ENCODE peak calls at places on chromosome 19, in nine cellular contexts. One of them, this sample, is unnamed. For H3K36me3 and H3K4me1, the result is how much of the 10 kb centered on the place peaks cover.

GRCh38 chr19:56707821-56708220 is 36.3 kb upstream of the ZNF835 start:
- DNase-seq in mesendoderm: no peak
- DNase-seq in breast epithelium: no peak
- DNase-seq in transverse colon: no peak
- DNase-seq in upper lobe of left lung: no peak
- DNase-seq in mammary epithelial cell: no peak
- DNase-seq in mucosa of descending colon: no peak
- DNase-seq in astrocyte: no peak
- DNase-seq in heart right ventricle: no peak
- DNase-seq in this sample: no peak

GRCh38 chr19:8155318-8155717 is 5.9 kb upstream of the FBN3 start:
- DNase-seq in mesendoderm: no peak
- DNase-seq in breast epithelium: no peak
- DNase-seq in transverse colon: no peak
- DNase-seq in upper lobe of left lung: no peak
- DNase-seq in mammary epithelial cell: no peak
- DNase-seq in mucosa of descending colon: no peak
- DNase-seq in astrocyte: no peak
- DNase-seq in heart right ventricle: no peak
- DNase-seq in this sample: no peak

GRCh38 chr19:39001016-39001415 is 25.5 kb upstream of the FBXO17 start:
- DNase-seq in mesendoderm: no peak
- DNase-seq in breast epithelium: no peak
- DNase-seq in transverse colon: no peak
- DNase-seq in upper lobe of left lung: no peak
- DNase-seq in mammary epithelial cell: no peak
- DNase-seq in mucosa of descending colon: no peak
- DNase-seq in astrocyte: no peak
- DNase-seq in heart right ventricle: no peak
- DNase-seq in this sample: no peak

GRCh38 chr19:7494416-7495098 is 5.7 kb upstream of the PEX11G start:
- DNase-seq in mesendoderm: peak
- DNase-seq in breast epithelium: no peak
- DNase-seq in transverse colon: no peak
- DNase-seq in upper lobe of left lung: no peak
- DNase-seq in mammary epithelial cell: peak
- DNase-seq in mucosa of descending colon: no peak
- DNase-seq in astrocyte: no peak
- DNase-seq in heart right ventricle: peak
- DNase-seq in this sample: no peak

GRCh38 chr19:33301011-33301899 is 1.1 kb downstream of the CEBPA start:
- DNase-seq in mesendoderm: no peak
- DNase-seq in breast epithelium: peak
- DNase-seq in transverse colon: peak
- DNase-seq in upper lobe of left lung: peak
- DNase-seq in mammary epithelial cell: no peak
- DNase-seq in mucosa of descending colon: peak
- DNase-seq in astrocyte: no peak
- DNase-seq in heart right ventricle: no peak
- DNase-seq in this sample: no peak

GRCh38 chr19:47210689-47211316 is 20.2 kb downstream of the BBC3 start:
- DNase-seq in mesendoderm: peak
- DNase-seq in breast epithelium: peak
- DNase-seq in transverse colon: peak
- DNase-seq in upper lobe of left lung: no peak
- DNase-seq in mammary epithelial cell: peak
- DNase-seq in mucosa of descending colon: peak
- DNase-seq in astrocyte: peak
- DNase-seq in heart right ventricle: peak
- DNase-seq in this sample: peak

GRCh38 chr19:38700933-38701454 is 43.3 kb downstream of the CAPN12 start:
- DNase-seq in mesendoderm: no peak
- DNase-seq in breast epithelium: no peak
- DNase-seq in transverse colon: no peak
- DNase-seq in upper lobe of left lung: no peak
- DNase-seq in mammary epithelial cell: no peak
- DNase-seq in mucosa of descending colon: no peak
- DNase-seq in astrocyte: no peak
- DNase-seq in heart right ventricle: no peak
- DNase-seq in this sample: no peak

GRCh38 chr19:7830823-7831222 is 805 bp downstream of the EVI5L start:
- DNase-seq in mesendoderm: no peak
- DNase-seq in breast epithelium: no peak
- DNase-seq in transverse colon: no peak
- DNase-seq in upper lobe of left lung: no peak
- DNase-seq in mammary epithelial cell: no peak
- DNase-seq in mucosa of descending colon: peak
- DNase-seq in astrocyte: no peak
- DNase-seq in heart right ventricle: no peak
- DNase-seq in this sample: no peak

GRCh38 chr19:36999313-36999712 is 78.9 kb upstream of the ZNF420 start:
- DNase-seq in mesendoderm: no peak
- DNase-seq in breast epithelium: no peak
- DNase-seq in transverse colon: no peak
- DNase-seq in upper lobe of left lung: no peak
- DNase-seq in mammary epithelial cell: no peak
- DNase-seq in mucosa of descending colon: no peak
- DNase-seq in astrocyte: no peak
- DNase-seq in heart right ventricle: no peak
- DNase-seq in this sample: no peak

GRCh38 chr19:42252365-42253244 is 2.3 kb downstream of the ERF start:
- DNase-seq in mesendoderm: peak
- DNase-seq in breast epithelium: no peak
- DNase-seq in transverse colon: no peak
- DNase-seq in upper lobe of left lung: no peak
- DNase-seq in mammary epithelial cell: peak
- DNase-seq in mucosa of descending colon: no peak
- DNase-seq in astrocyte: no peak
- DNase-seq in heart right ventricle: peak
- DNase-seq in this sample: peak

GRCh38 chr19:48258350-48258749 is 2.6 kb upstream of the CARD8 start:
- DNase-seq in mesendoderm: no peak
- DNase-seq in breast epithelium: no peak
- DNase-seq in transverse colon: no peak
- DNase-seq in upper lobe of left lung: no peak
- DNase-seq in mammary epithelial cell: no peak
- DNase-seq in mucosa of descending colon: no peak
- DNase-seq in astrocyte: peak
- DNase-seq in heart right ventricle: no peak
- DNase-seq in this sample: no peak

GRCh38 chr19:33564836-33565338 is 43.3 kb upstream of the PEPD start:
- DNase-seq in mesendoderm: no peak
- DNase-seq in breast epithelium: no peak
- DNase-seq in transverse colon: no peak
- DNase-seq in upper lobe of left lung: no peak
- DNase-seq in mammary epithelial cell: no peak
- DNase-seq in mucosa of descending colon: no peak
- DNase-seq in astrocyte: no peak
- DNase-seq in heart right ventricle: no peak
- DNase-seq in this sample: no peak

GRCh38 chr19:798415-799075 is 1.3 kb downstream of the PTBP1 start:
- DNase-seq in mesendoderm: no peak
- DNase-seq in breast epithelium: no peak
- DNase-seq in transverse colon: peak
- DNase-seq in upper lobe of left lung: peak
- DNase-seq in mammary epithelial cell: no peak
- DNase-seq in mucosa of descending colon: peak
- DNase-seq in astrocyte: no peak
- DNase-seq in heart right ventricle: no peak
- DNase-seq in this sample: no peak

GRCh38 chr19:22832031-22832762 is at the start of gene ZNF723:
- DNase-seq in mesendoderm: no peak
- DNase-seq in breast epithelium: no peak
- DNase-seq in transverse colon: no peak
- DNase-seq in upper lobe of left lung: peak
- DNase-seq in mammary epithelial cell: no peak
- DNase-seq in mucosa of descending colon: no peak
- DNase-seq in astrocyte: no peak
- DNase-seq in heart right ventricle: no peak
- DNase-seq in this sample: no peak

GRCh38 chr19:6318772-6319171 is 14.6 kb downstream of the ACER1 start:
- DNase-seq in mesendoderm: no peak
- DNase-seq in breast epithelium: no peak
- DNase-seq in transverse colon: no peak
- DNase-seq in upper lobe of left lung: no peak
- DNase-seq in mammary epithelial cell: peak
- DNase-seq in mucosa of descending colon: no peak
- DNase-seq in astrocyte: peak
- DNase-seq in heart right ventricle: no peak
- DNase-seq in this sample: no peak

GRCh38 chr19:2507109-2507508 is 31.2 kb downstream of the GADD45B start:
- DNase-seq in mesendoderm: no peak
- DNase-seq in breast epithelium: peak
- DNase-seq in transverse colon: peak
- DNase-seq in upper lobe of left lung: no peak
- DNase-seq in mammary epithelial cell: peak
- DNase-seq in mucosa of descending colon: no peak
- DNase-seq in astrocyte: peak
- DNase-seq in heart right ventricle: no peak
- DNase-seq in this sample: peak

GRCh38 chr19:47363758-47364529 is 14.8 kb downstream of the DHX34 start:
- DNase-seq in mesendoderm: peak
- DNase-seq in breast epithelium: no peak
- DNase-seq in transverse colon: no peak
- DNase-seq in upper lobe of left lung: no peak
- DNase-seq in mammary epithelial cell: peak
- DNase-seq in mucosa of descending colon: no peak
- DNase-seq in astrocyte: no peak
- DNase-seq in heart right ventricle: no peak
- DNase-seq in this sample: no peak

GRCh38 chr19:49491804-49492572 is 4.2 kb upstream of the RPS11 start:
- DNase-seq in mesendoderm: no peak
- DNase-seq in breast epithelium: no peak
- DNase-seq in transverse colon: no peak
- DNase-seq in upper lobe of left lung: no peak
- DNase-seq in mammary epithelial cell: no peak
- DNase-seq in mucosa of descending colon: no peak
- DNase-seq in astrocyte: no peak
- DNase-seq in heart right ventricle: no peak
- DNase-seq in this sample: peak

GRCh38 chr19:2235026-2235395 is 1.1 kb downstream of the PLEKHJ1 start:
- DNase-seq in mesendoderm: no peak
- DNase-seq in breast epithelium: no peak
- DNase-seq in transverse colon: no peak
- DNase-seq in upper lobe of left lung: no peak
- DNase-seq in mammary epithelial cell: peak
- DNase-seq in mucosa of descending colon: no peak
- DNase-seq in astrocyte: no peak
- DNase-seq in heart right ventricle: no peak
- DNase-seq in this sample: no peak

DNA sequence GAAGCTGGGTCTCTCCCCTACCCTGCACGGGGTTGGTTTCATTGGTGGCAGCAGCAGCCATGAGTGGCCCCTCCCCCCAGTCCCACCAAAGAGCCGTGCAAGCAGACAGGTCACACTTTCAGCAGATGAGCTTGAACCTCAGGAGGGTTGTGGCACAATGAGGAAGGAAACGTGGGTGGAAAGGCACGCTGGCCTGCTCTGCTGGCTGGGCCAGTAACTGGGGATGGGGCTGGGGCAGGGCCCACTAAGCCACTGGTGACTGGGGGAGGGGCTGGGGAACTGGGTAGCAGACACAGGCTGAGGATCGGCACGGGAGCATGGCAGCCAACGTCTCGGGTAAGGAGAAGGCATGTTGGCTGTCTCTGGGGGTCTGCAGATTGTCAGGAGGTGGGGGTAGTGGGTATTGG is at the start of gene P2RY11:
- DNase-seq in mesendoderm: no peak
- DNase-seq in breast epithelium: no peak
- DNase-seq in transverse colon: peak
- DNase-seq in upper lobe of left lung: no peak
- DNase-seq in mammary epithelial cell: no peak
- DNase-seq in mucosa of descending colon: peak
- DNase-seq in astrocyte: no peak
- DNase-seq in heart right ventricle: no peak
- DNase-seq in this sample: no peak
- H3K36me3 ChIP-seq in mesendoderm: under half
- H3K36me3 ChIP-seq in breast epithelium: under half
- H3K36me3 ChIP-seq in transverse colon: under half
- H3K36me3 ChIP-seq in upper lobe of left lung: half or more
- H3K36me3 ChIP-seq in mammary epithelial cell: under half
- H3K36me3 ChIP-seq in mucosa of descending colon: under half
- H3K36me3 ChIP-seq in astrocyte: under half
- H3K36me3 ChIP-seq in heart right ventricle: half or more
- H3K36me3 ChIP-seq in this sample: half or more

DNA sequence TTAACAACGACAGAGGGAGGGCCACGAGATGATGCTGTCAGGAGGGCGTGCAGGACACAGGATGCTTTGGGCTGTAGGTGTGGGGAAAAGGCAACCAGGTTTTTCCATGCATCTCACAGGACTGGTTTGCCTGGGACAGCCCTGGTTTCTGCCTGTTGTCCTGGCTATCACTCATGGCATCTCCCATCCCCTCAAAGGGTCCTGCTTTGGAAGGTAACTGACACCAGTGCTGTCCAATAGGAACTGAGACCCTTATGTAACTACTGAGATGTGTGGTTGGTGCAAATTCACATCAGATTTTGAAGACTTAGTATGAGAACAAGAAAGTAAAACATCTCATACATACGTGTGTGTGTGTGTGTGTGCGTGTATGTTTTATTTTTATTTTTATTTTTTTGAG is 144.2 kb downstream of the URI1 start:
- DNase-seq in mesendoderm: peak
- DNase-seq in breast epithelium: no peak
- DNase-seq in transverse colon: no peak
- DNase-seq in upper lobe of left lung: no peak
- DNase-seq in mammary epithelial cell: no peak
- DNase-seq in mucosa of descending colon: no peak
- DNase-seq in astrocyte: no peak
- DNase-seq in heart right ventricle: no peak
- DNase-seq in this sample: no peak
- H3K4me1 ChIP-seq in mesendoderm: under half
- H3K4me1 ChIP-seq in breast epithelium: under half
- H3K4me1 ChIP-seq in transverse colon: under half
- H3K4me1 ChIP-seq in upper lobe of left lung: under half
- H3K4me1 ChIP-seq in mammary epithelial cell: under half
- H3K4me1 ChIP-seq in mucosa of descending colon: under half
- H3K4me1 ChIP-seq in astrocyte: under half
- H3K4me1 ChIP-seq in heart right ventricle: under half
- H3K4me1 ChIP-seq in this sample: under half

DNA sequence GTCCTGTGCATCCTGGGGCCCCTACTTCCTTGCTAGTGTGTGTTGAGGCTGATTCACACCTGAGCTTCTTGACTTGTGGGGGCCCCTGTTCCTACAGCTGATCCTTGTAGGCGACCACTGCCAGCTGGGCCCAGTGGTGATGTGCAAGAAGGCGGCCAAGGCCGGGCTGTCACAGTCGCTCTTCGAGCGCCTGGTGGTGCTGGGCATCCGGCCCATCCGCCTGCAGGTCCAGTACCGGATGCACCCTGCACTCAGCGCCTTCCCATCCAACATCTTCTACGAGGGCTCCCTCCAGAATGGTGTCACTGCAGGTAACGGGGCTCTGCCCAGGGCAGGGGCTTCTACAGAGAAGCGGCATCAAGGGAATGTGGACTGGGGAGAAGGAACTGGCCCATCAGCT is 25.5 kb downstream of the UPF1 start:
- DNase-seq in mesendoderm: no peak
- DNase-seq in breast epithelium: no peak
- DNase-seq in transverse colon: no peak
- DNase-seq in upper lobe of left lung: peak
- DNase-seq in mammary epithelial cell: no peak
- DNase-seq in mucosa of descending colon: no peak
- DNase-seq in astrocyte: no peak
- DNase-seq in heart right ventricle: no peak
- DNase-seq in this sample: no peak
- H3K36me3 ChIP-seq in mesendoderm: under half
- H3K36me3 ChIP-seq in breast epithelium: under half
- H3K36me3 ChIP-seq in transverse colon: half or more
- H3K36me3 ChIP-seq in upper lobe of left lung: half or more
- H3K36me3 ChIP-seq in mammary epithelial cell: half or more
- H3K36me3 ChIP-seq in mucosa of descending colon: under half
- H3K36me3 ChIP-seq in astrocyte: under half
- H3K36me3 ChIP-seq in heart right ventricle: half or more
- H3K36me3 ChIP-seq in this sample: half or more

GRCh38 chr19:14419038-14419813 is at the start of gene DDX39A:
- DNase-seq in mesendoderm: peak
- DNase-seq in breast epithelium: peak
- DNase-seq in transverse colon: peak
- DNase-seq in upper lobe of left lung: peak
- DNase-seq in mammary epithelial cell: peak
- DNase-seq in mucosa of descending colon: peak
- DNase-seq in astrocyte: peak
- DNase-seq in heart right ventricle: peak
- DNase-seq in this sample: peak
- H3K4me1 ChIP-seq in mesendoderm: under half
- H3K4me1 ChIP-seq in breast epithelium: under half
- H3K4me1 ChIP-seq in transverse colon: under half
- H3K4me1 ChIP-seq in upper lobe of left lung: under half
- H3K4me1 ChIP-seq in mammary epithelial cell: under half
- H3K4me1 ChIP-seq in mucosa of descending colon: under half
- H3K4me1 ChIP-seq in astrocyte: under half
- H3K4me1 ChIP-seq in heart right ventricle: under half
- H3K4me1 ChIP-seq in this sample: under half